ENCODE peak calls at places on chromosomes 5 and 9, in seven cellular contexts. W, V, T, A, I, Q and C are unnamed samples.

GRCh38 chr5:14220642-14221041 is 77.5 kb downstream of the TRIO start:
- DNase-seq in W (no peak), V (no peak), Q (no peak), A (no peak), T (no peak), I (no peak), C (no peak)

GRCh38 chr5:108143581-108143980 is 238.3 kb downstream of the FBXL17 start:
- DNase-seq in Q (no peak), V (no peak), W (no peak), I (no peak), A (no peak), T (no peak), C (no peak)

GRCh38 chr9:75188756-75189155 is 100.4 kb downstream of the OSTF1 start:
- DNase-seq in V (no peak), W (no peak), A (no peak), T (no peak), I (no peak), Q (no peak), C (no peak)

GRCh38 chr9:135251331-135251761 is 163.9 kb downstream of the OLFM1 start:
- DNase-seq in V (no peak), Q (peak; percentile 3), W (no peak), T (no peak), A (no peak), I (no peak), C (peak; percentile 45)

GRCh38 chr9:137427454-137428310 is 4.5 kb downstream of the NOXA1 start:
- DNase-seq in I (no peak), A (no peak), Q (peak; percentile 14), V (no peak), W (no peak), T (no peak), C (peak; percentile 51)

GRCh38 chr9:93316726-93317494 is 133.0 kb downstream of the WNK2 start:
- DNase-seq in Q (no peak), A (no peak), I (no peak), V (no peak), W (no peak), T (no peak), C (peak; percentile 40)

GRCh38 chr9:5582835-5583195 is 46.1 kb upstream of the RIC1 start:
- DNase-seq in W (peak; percentile 72), T (no peak), Q (no peak), I (no peak), V (no peak), A (no peak), C (no peak)

GRCh38 chr5:58064799-58065198 is 395.1 kb downstream of the PLK2 start:
- DNase-seq in W (no peak), I (no peak), T (no peak), V (no peak), A (no peak), Q (no peak), C (no peak)

GRCh38 chr5:140857177-140857986 is 1.7 kb downstream of the PCDHA10 start:
- DNase-seq in A (no peak), W (no peak), I (no peak), V (no peak), T (no peak), Q (no peak), C (no peak)

GRCh38 chr9:112130997-112131396 is 44.1 kb downstream of the SUSD1 start:
- DNase-seq in T (no peak), Q (no peak), I (no peak), V (no peak), A (no peak), W (no peak), C (no peak)